ENCODE peak calls at places on chromosomes 5 and 9, in seven cellular contexts. O is stimulated activated naive CD4-positive, alpha-beta T cell treated with Interleukin-2 at 50 U/mL for 16 hours; Q is sigmoid colon; N is GM23248; D is chondrocyte; A is fibroblast of the conjunctiva; U is GM12865. T is an unnamed sample.

GRCh38 chr5:83919071-83920041 is 198.7 kb upstream of the HAPLN1 start:
- DNase-seq in U (no peak), N (peak), D (no peak), O (no peak), Q (no peak), A (no peak), T (no peak)

GRCh38 chr5:68405026-68405684 is 189.6 kb downstream of the PIK3R1 start:
- DNase-seq in Q (no peak), A (no peak), U (no peak), D (no peak), O (no peak), N (peak), T (no peak)

GRCh38 chr9:21750021-21750735 is 52.3 kb upstream of the MTAP start:
- DNase-seq in Q (no peak), N (peak), A (peak), O (no peak), U (no peak), D (no peak), T (no peak)

GRCh38 chr9:104794070-104794469 is 30.1 kb downstream of the NIPSNAP3B start:
- DNase-seq in O (no peak), D (no peak), Q (no peak), A (no peak), N (no peak), U (no peak), T (no peak)

GRCh38 chr9:840343-840742 is 1.2 kb upstream of the DMRT1 start:
- DNase-seq in A (no peak), Q (no peak), O (no peak), N (no peak), D (no peak), U (no peak), T (no peak)

GRCh38 chr9:38680827-38681226 is 39.1 kb downstream of the FAM240B start:
- DNase-seq in U (no peak), O (no peak), N (no peak), A (no peak), D (no peak), Q (no peak), T (no peak)

GRCh38 chr5:62522811-62523210 is 55.8 kb upstream of the LRRC70 start:
- DNase-seq in D (no peak), O (no peak), N (no peak), Q (no peak), A (no peak), U (no peak), T (no peak)

GRCh38 chr9:137446851-137447471 is 5.8 kb upstream of the ENTPD8 start:
- DNase-seq in D (no peak), U (no peak), A (no peak), Q (no peak), N (peak), O (no peak), T (no peak)

GRCh38 chr9:95581900-95582299 is 65.1 kb upstream of the PTCH1 start:
- DNase-seq in A (no peak), N (no peak), U (no peak), D (no peak), O (no peak), Q (no peak), T (no peak)

GRCh38 chr5:74092761-74093160 is 466.8 kb downstream of the ARHGEF28 start:
- DNase-seq in U (no peak), A (no peak), Q (no peak), N (no peak), D (no peak), O (no peak), T (no peak)

GRCh38 chr5:71456362-71456743 is 902 bp downstream of the BDP1 start:
- DNase-seq in A (no peak), Q (no peak), U (peak), D (no peak), O (no peak), N (peak), T (no peak)

GRCh38 chr9:134158753-134159392 is 5.5 kb downstream of the RNU6ATAC start:
- DNase-seq in A (no peak), O (no peak), D (no peak), Q (no peak), U (no peak), N (no peak), T (no peak)

GRCh38 chr9:95808001-95808400 is 67.5 kb upstream of the ERCC6L2 start:
- DNase-seq in D (no peak), A (no peak), U (peak), N (peak), Q (no peak), O (no peak), T (no peak)

GRCh38 chr5:91469517-91470165 is 86.5 kb upstream of the ARRDC3 start:
- DNase-seq in U (no peak), O (no peak), N (no peak), A (no peak), D (no peak), Q (no peak), T (no peak)